ENCODE peak calls at places on chromosome 6, in five cellular contexts. One of them, this sample, is unnamed.

GRCh38 chr6:25428758-25429317 is 149.7 kb downstream of the CARMIL1 start:
- DNase-seq in breast epithelium: no peak
- DNase-seq in GM23338: peak; percentile 29
- DNase-seq in transverse colon: no peak
- DNase-seq in GM12892: no peak
- DNase-seq in this sample: no peak

GRCh38 chr6:26097268-26097875 is 10.1 kb downstream of the HFE start:
- DNase-seq in breast epithelium: no peak
- DNase-seq in GM12892: no peak
- DNase-seq in transverse colon: peak; percentile 69
- DNase-seq in GM23338: peak; percentile 87
- DNase-seq in this sample: no peak

GRCh38 chr6:74409447-74409846 is 713.4 kb downstream of the CD109 start:
- DNase-seq in GM23338: peak; percentile 30
- DNase-seq in transverse colon: no peak
- DNase-seq in GM12892: no peak
- DNase-seq in breast epithelium: no peak
- DNase-seq in this sample: no peak

GRCh38 chr6:141000917-141001316 is 1131.8 kb upstream of the GJE1 start:
- DNase-seq in GM12892: no peak
- DNase-seq in GM23338: no peak
- DNase-seq in transverse colon: no peak
- DNase-seq in breast epithelium: no peak
- DNase-seq in this sample: no peak

GRCh38 chr6:108114861-108115597 is 40.5 kb upstream of the OSTM1 start:
- DNase-seq in GM23338: peak; percentile 87
- DNase-seq in transverse colon: peak; percentile 31
- DNase-seq in breast epithelium: no peak
- DNase-seq in GM12892: no peak
- DNase-seq in this sample: no peak

GRCh38 chr6:165833355-165833754 is 170.3 kb upstream of the PDE10A start:
- DNase-seq in GM12892: no peak
- DNase-seq in breast epithelium: no peak
- DNase-seq in GM23338: no peak
- DNase-seq in transverse colon: no peak
- DNase-seq in this sample: no peak

GRCh38 chr6:13013681-13014550 is 297.3 kb downstream of the PHACTR1 start:
- DNase-seq in GM12892: no peak
- DNase-seq in GM23338: peak; percentile 62
- DNase-seq in breast epithelium: no peak
- DNase-seq in transverse colon: no peak
- DNase-seq in this sample: peak; percentile 72

GRCh38 chr6:52724041-52724405 is 39.3 kb downstream of the GSTA2 start:
- DNase-seq in breast epithelium: no peak
- DNase-seq in GM12892: no peak
- DNase-seq in GM23338: no peak
- DNase-seq in transverse colon: no peak
- DNase-seq in this sample: no peak

GRCh38 chr6:26028753-26029569 is 58.3 kb upstream of the HFE start:
- DNase-seq in GM12892: no peak
- DNase-seq in breast epithelium: no peak
- DNase-seq in GM23338: peak; percentile 61
- DNase-seq in transverse colon: no peak
- DNase-seq in this sample: no peak

GRCh38 chr6:149766156-149766768 is 16.7 kb downstream of the PCMT1 start:
- DNase-seq in GM12892: no peak
- DNase-seq in breast epithelium: no peak
- DNase-seq in GM23338: no peak
- DNase-seq in transverse colon: no peak
- DNase-seq in this sample: no peak

GRCh38 chr6:9463311-9463710 is 951.6 kb downstream of the TFAP2A start:
- DNase-seq in breast epithelium: no peak
- DNase-seq in GM12892: no peak
- DNase-seq in transverse colon: no peak
- DNase-seq in GM23338: no peak
- DNase-seq in this sample: no peak

GRCh38 chr6:142443102-142443501 is 141.3 kb downstream of the ADGRG6 start:
- DNase-seq in GM12892: no peak
- DNase-seq in transverse colon: no peak
- DNase-seq in GM23338: no peak
- DNase-seq in breast epithelium: no peak
- DNase-seq in this sample: no peak

GRCh38 chr6:37473364-37474095 is 26.2 kb downstream of the CCDC167 start:
- DNase-seq in breast epithelium: peak; percentile 94
- DNase-seq in transverse colon: no peak
- DNase-seq in GM23338: no peak
- DNase-seq in GM12892: no peak
- DNase-seq in this sample: no peak

GRCh38 chr6:134347916-134348805 is 30.2 kb upstream of the SGK1 start:
- DNase-seq in GM12892: no peak
- DNase-seq in GM23338: no peak
- DNase-seq in breast epithelium: no peak
- DNase-seq in transverse colon: no peak
- DNase-seq in this sample: no peak

GRCh38 chr6:17994019-17994418 is 6.6 kb upstream of the KIF13A start:
- DNase-seq in GM23338: no peak
- DNase-seq in GM12892: no peak
- DNase-seq in breast epithelium: no peak
- DNase-seq in transverse colon: no peak
- DNase-seq in this sample: no peak

GRCh38 chr6:14824835-14825223 is 421.0 kb upstream of the JARID2 start:
- DNase-seq in transverse colon: no peak
- DNase-seq in GM12892: no peak
- DNase-seq in breast epithelium: no peak
- DNase-seq in GM23338: peak; percentile 40
- DNase-seq in this sample: no peak

GRCh38 chr6:35907750-35908149 is 13.1 kb downstream of the SRPK1 start:
- DNase-seq in transverse colon: no peak
- DNase-seq in GM23338: no peak
- DNase-seq in breast epithelium: no peak
- DNase-seq in GM12892: no peak
- DNase-seq in this sample: no peak
- TF ChIP-seq POLR2AphosphoS5 in transverse colon: no peak
- TF ChIP-seq POLR2AphosphoS5 in GM23338: no peak
- TF ChIP-seq POLR2AphosphoS5 in breast epithelium: no peak
- TF ChIP-seq POLR2AphosphoS5 in GM12892: no peak
- TF ChIP-seq POLR2AphosphoS5 in this sample: no peak

GRCh38 chr6:7250812-7251211 is 62.2 kb downstream of the SSR1 start:
- DNase-seq in breast epithelium: no peak
- DNase-seq in transverse colon: no peak
- DNase-seq in GM12892: no peak
- DNase-seq in GM23338: no peak
- DNase-seq in this sample: no peak

GRCh38 chr6:7249391-7249790 is 63.6 kb downstream of the SSR1 start:
- DNase-seq in GM12892: no peak
- DNase-seq in transverse colon: no peak
- DNase-seq in breast epithelium: no peak
- DNase-seq in GM23338: no peak
- DNase-seq in this sample: no peak

GRCh38 chr6:7251861-7252260 is 61.1 kb downstream of the SSR1 start:
- DNase-seq in GM12892: no peak
- DNase-seq in transverse colon: no peak
- DNase-seq in breast epithelium: no peak
- DNase-seq in GM23338: no peak
- DNase-seq in this sample: no peak

GRCh38 chr6:7247828-7248227 is 65.2 kb downstream of the SSR1 start:
- DNase-seq in transverse colon: no peak
- DNase-seq in GM12892: no peak
- DNase-seq in breast epithelium: no peak
- DNase-seq in GM23338: no peak
- DNase-seq in this sample: no peak

GRCh38 chr6:7249946-7250643 is 62.9 kb downstream of the SSR1 start:
- DNase-seq in breast epithelium: no peak
- DNase-seq in GM12892: no peak
- DNase-seq in transverse colon: no peak
- DNase-seq in GM23338: no peak
- DNase-seq in this sample: no peak
- TF ChIP-seq POLR2AphosphoS5 in breast epithelium: no peak
- TF ChIP-seq POLR2AphosphoS5 in GM12892: no peak
- TF ChIP-seq POLR2AphosphoS5 in transverse colon: no peak
- TF ChIP-seq POLR2AphosphoS5 in GM23338: no peak
- TF ChIP-seq POLR2AphosphoS5 in this sample: no peak

GRCh38 chr6:21586300-21586699 is 7.3 kb upstream of the SOX4 start:
- DNase-seq in breast epithelium: no peak
- DNase-seq in transverse colon: no peak
- DNase-seq in GM23338: no peak
- DNase-seq in GM12892: no peak
- DNase-seq in this sample: no peak

GRCh38 chr6:21586760-21587181 is 6.8 kb upstream of the SOX4 start:
- DNase-seq in breast epithelium: no peak
- DNase-seq in GM23338: no peak
- DNase-seq in GM12892: no peak
- DNase-seq in transverse colon: no peak
- DNase-seq in this sample: no peak

GRCh38 chr6:21588812-21589811 is 4.4 kb upstream of the SOX4 start:
- DNase-seq in GM23338: peak; percentile 94
- DNase-seq in transverse colon: peak; percentile 91
- DNase-seq in GM12892: peak; percentile 44
- DNase-seq in breast epithelium: peak; percentile 89
- DNase-seq in this sample: peak; percentile 95

GRCh38 chr6:21587925-21588811 is 5.4 kb upstream of the SOX4 start:
- DNase-seq in GM12892: peak; percentile 32
- DNase-seq in GM23338: peak; percentile 57
- DNase-seq in transverse colon: peak; percentile 69
- DNase-seq in breast epithelium: peak; percentile 64
- DNase-seq in this sample: no peak

GRCh38 chr6:21587182-21587924 is 6.2 kb upstream of the SOX4 start:
- DNase-seq in GM12892: peak; percentile 39
- DNase-seq in transverse colon: peak; percentile 72
- DNase-seq in GM23338: peak; percentile 82
- DNase-seq in breast epithelium: peak; percentile 65
- DNase-seq in this sample: no peak
- TF ChIP-seq POLR2AphosphoS5 in GM12892: no peak
- TF ChIP-seq POLR2AphosphoS5 in transverse colon: peak; percentile 39
- TF ChIP-seq POLR2AphosphoS5 in GM23338: peak; percentile 11
- TF ChIP-seq POLR2AphosphoS5 in breast epithelium: no peak
- TF ChIP-seq POLR2AphosphoS5 in this sample: peak; percentile 16

GRCh38 chr6:11172501-11173337 is 59.7 kb downstream of the NEDD9 start:
- DNase-seq in GM23338: peak; percentile 88
- DNase-seq in GM12892: no peak
- DNase-seq in transverse colon: peak; percentile 75
- DNase-seq in breast epithelium: peak; percentile 71
- DNase-seq in this sample: no peak
- TF ChIP-seq POLR2AphosphoS5 in GM23338: no peak
- TF ChIP-seq POLR2AphosphoS5 in GM12892: no peak
- TF ChIP-seq POLR2AphosphoS5 in transverse colon: no peak
- TF ChIP-seq POLR2AphosphoS5 in breast epithelium: no peak
- TF ChIP-seq POLR2AphosphoS5 in this sample: no peak

GRCh38 chr6:47479874-47480273 is 2.3 kb downstream of the CD2AP start:
- DNase-seq in GM12892: no peak
- DNase-seq in transverse colon: no peak
- DNase-seq in GM23338: no peak
- DNase-seq in breast epithelium: no peak
- DNase-seq in this sample: no peak

GRCh38 chr6:47478233-47479155 is 905 bp downstream of the CD2AP start:
- DNase-seq in GM12892: no peak
- DNase-seq in breast epithelium: no peak
- DNase-seq in transverse colon: peak; percentile 41
- DNase-seq in GM23338: peak; percentile 63
- DNase-seq in this sample: no peak

GRCh38 chr6:47476794-47477496 is 644 bp upstream of the CD2AP start:
- DNase-seq in transverse colon: no peak
- DNase-seq in GM23338: no peak
- DNase-seq in breast epithelium: no peak
- DNase-seq in GM12892: no peak
- DNase-seq in this sample: no peak

GRCh38 chr6:47479156-47479541 is 1.6 kb downstream of the CD2AP start:
- DNase-seq in GM12892: no peak
- DNase-seq in GM23338: no peak
- DNase-seq in transverse colon: no peak
- DNase-seq in breast epithelium: no peak
- DNase-seq in this sample: no peak

GRCh38 chr6:47477497-47478232 is at the start of gene CD2AP:
- DNase-seq in breast epithelium: peak; percentile 89
- DNase-seq in GM23338: peak; percentile 97
- DNase-seq in GM12892: peak; percentile 64
- DNase-seq in transverse colon: peak; percentile 93
- DNase-seq in this sample: peak; percentile 96
- TF ChIP-seq POLR2AphosphoS5 in breast epithelium: peak; percentile 63
- TF ChIP-seq POLR2AphosphoS5 in GM23338: peak; percentile 87
- TF ChIP-seq POLR2AphosphoS5 in GM12892: peak; percentile 84
- TF ChIP-seq POLR2AphosphoS5 in transverse colon: peak; percentile 82
- TF ChIP-seq POLR2AphosphoS5 in this sample: peak; percentile 73

GRCh38 chr6:34593741-34594140 is 37.6 kb upstream of the SPDEF start:
- DNase-seq in GM23338: no peak
- DNase-seq in transverse colon: no peak
- DNase-seq in breast epithelium: no peak
- DNase-seq in GM12892: no peak
- DNase-seq in this sample: no peak
- TF ChIP-seq POLR2AphosphoS5 in GM23338: no peak
- TF ChIP-seq POLR2AphosphoS5 in transverse colon: no peak
- TF ChIP-seq POLR2AphosphoS5 in breast epithelium: no peak
- TF ChIP-seq POLR2AphosphoS5 in GM12892: no peak
- TF ChIP-seq POLR2AphosphoS5 in this sample: no peak

DNA sequence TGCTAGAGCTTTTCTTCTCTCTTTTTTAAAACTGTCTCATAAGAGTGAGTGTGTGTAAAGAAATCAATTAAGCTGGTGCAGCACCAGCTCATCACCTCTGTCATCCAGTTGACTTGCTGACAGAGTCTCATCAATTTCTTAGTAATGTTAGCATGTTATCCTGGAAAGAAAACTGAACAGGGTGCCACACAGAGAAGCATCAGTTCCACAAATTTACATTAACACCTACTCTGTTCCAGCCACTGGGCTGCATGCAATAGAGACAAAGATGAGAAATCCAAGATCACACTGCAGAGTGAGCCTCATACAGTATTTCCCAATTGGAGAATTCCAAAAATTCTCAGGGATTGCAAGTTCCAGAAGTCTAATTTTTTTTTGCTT is 207.0 kb upstream of the CITED2 start:
- DNase-seq in GM12892: no peak
- DNase-seq in GM23338: no peak
- DNase-seq in transverse colon: no peak
- DNase-seq in breast epithelium: no peak
- DNase-seq in this sample: no peak
- TF ChIP-seq POLR2AphosphoS5 in GM12892: no peak
- TF ChIP-seq POLR2AphosphoS5 in GM23338: no peak
- TF ChIP-seq POLR2AphosphoS5 in transverse colon: no peak
- TF ChIP-seq POLR2AphosphoS5 in breast epithelium: no peak
- TF ChIP-seq POLR2AphosphoS5 in this sample: no peak

DNA sequence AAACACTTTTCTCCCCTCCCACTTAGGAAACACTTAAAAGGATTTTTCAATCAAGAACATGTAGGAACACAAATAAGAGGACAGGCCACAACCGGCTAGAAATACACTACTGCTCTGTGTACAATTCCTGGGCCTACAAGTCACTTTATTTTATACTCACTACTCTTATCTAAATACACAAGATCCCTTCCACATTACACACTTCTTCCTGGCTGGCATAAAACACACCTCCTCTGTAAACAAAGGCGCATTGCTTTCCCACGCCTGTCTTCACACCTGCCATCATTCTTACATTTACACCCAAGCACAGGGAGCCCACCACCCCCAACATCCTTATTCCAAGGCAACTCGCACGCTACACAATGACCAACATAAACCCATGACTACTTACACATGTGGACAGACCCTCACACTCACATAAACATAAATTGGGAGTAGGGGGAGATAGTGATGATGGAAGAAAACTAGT is 4.0 kb upstream of the IER3 start:
- DNase-seq in breast epithelium: no peak
- DNase-seq in GM12892: no peak
- DNase-seq in GM23338: no peak
- DNase-seq in transverse colon: peak; percentile 64
- DNase-seq in this sample: no peak
- TF ChIP-seq POLR2AphosphoS5 in breast epithelium: no peak
- TF ChIP-seq POLR2AphosphoS5 in GM12892: no peak
- TF ChIP-seq POLR2AphosphoS5 in GM23338: no peak
- TF ChIP-seq POLR2AphosphoS5 in transverse colon: peak; percentile 63
- TF ChIP-seq POLR2AphosphoS5 in this sample: no peak

GRCh38 chr6:11230158-11231107 is 2.0 kb downstream of the NEDD9 start:
- DNase-seq in breast epithelium: no peak
- DNase-seq in GM12892: no peak
- DNase-seq in GM23338: no peak
- DNase-seq in transverse colon: peak; percentile 54
- DNase-seq in this sample: no peak
- TF ChIP-seq POLR2AphosphoS5 in breast epithelium: no peak
- TF ChIP-seq POLR2AphosphoS5 in GM12892: no peak
- TF ChIP-seq POLR2AphosphoS5 in GM23338: no peak
- TF ChIP-seq POLR2AphosphoS5 in transverse colon: peak; percentile 80
- TF ChIP-seq POLR2AphosphoS5 in this sample: no peak